ENCODE peak calls at places on chromosome X, in eight cellular contexts. G is GM12891, I is HepG2, J is transverse colon, Z is GM23338, C is breast epithelium, X is Panc1, E is GM12892. V is an unnamed sample.

GRCh38 chrX:22164770-22165388 is 107.8 kb upstream of the CBLL2 start:
- DNase-seq in G (no peak), I (no peak), J (no peak), Z (no peak), C (no peak), X (no peak), E (no peak), V (no peak)

GRCh38 chrX:112512509-112512908 is 167.2 kb downstream of the LHFPL1 start:
- DNase-seq in G (no peak), I (no peak), J (no peak), Z (peak), C (no peak), X (no peak), E (no peak), V (no peak)

GRCh38 chrX:103845165-103845653 is 13.2 kb upstream of the RAB9B start:
- DNase-seq in G (no peak), I (peak), J (peak), Z (peak), C (peak), X (peak), E (no peak), V (no peak)

GRCh38 chrX:48598645-48599044 is 1.4 kb downstream of the WDR13 start:
- DNase-seq in G (no peak), I (no peak), J (no peak), Z (no peak), C (no peak), X (no peak), E (no peak), V (peak)

GRCh38 chrX:106243376-106243775 is 75.3 kb downstream of the PWWP3B start:
- DNase-seq in G (no peak), I (no peak), J (no peak), Z (no peak), C (no peak), X (no peak), E (no peak), V (no peak)

GRCh38 chrX:31436424-31436823 is 364.6 kb upstream of the FTHL17 start:
- DNase-seq in G (no peak), I (no peak), J (no peak), Z (no peak), C (no peak), X (no peak), E (no peak), V (no peak)

GRCh38 chrX:30948626-30949025 is 59.6 kb upstream of the TAB3 start:
- DNase-seq in G (no peak), I (no peak), J (no peak), Z (no peak), C (no peak), X (no peak), E (no peak), V (no peak)

GRCh38 chrX:31550169-31550568 is 478.3 kb upstream of the FTHL17 start:
- DNase-seq in G (no peak), I (no peak), J (no peak), Z (no peak), C (no peak), X (no peak), E (no peak), V (no peak)

GRCh38 chrX:152913915-152914314 is 16.0 kb downstream of the ZNF185 start:
- DNase-seq in G (no peak), I (no peak), J (no peak), Z (no peak), C (no peak), X (no peak), E (no peak), V (no peak)

DNA sequence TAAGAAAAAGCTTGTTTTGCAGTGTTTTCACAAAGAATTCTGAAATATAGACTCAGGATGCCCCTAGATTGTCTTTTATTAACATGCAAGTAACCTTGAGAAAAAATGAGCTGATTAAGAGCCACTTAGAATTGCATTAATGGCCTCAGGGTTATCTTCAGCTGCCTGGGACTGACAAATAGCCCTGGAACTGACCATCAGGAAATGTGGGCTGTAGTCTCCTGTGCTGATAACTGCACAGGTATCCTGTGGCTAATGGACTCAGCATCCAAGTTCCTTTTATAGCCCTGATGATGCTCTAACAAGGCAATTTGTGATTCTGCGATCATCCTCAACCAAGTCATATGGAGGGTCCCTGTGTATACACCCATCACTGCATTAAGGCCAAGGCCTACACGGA is 17.0 kb downstream of the CA5B start:
- DNase-seq in G (no peak), I (no peak), J (no peak), Z (no peak), C (no peak), X (no peak), E (no peak), V (no peak)
- TF ChIP-seq POLR2AphosphoS5 in G (no peak), I (no peak), J (no peak), Z (no peak), C (no peak), X (no peak), E (no peak), V (no peak)

GRCh38 chrX:150688911-150689451 is 4.2 kb upstream of the MTMR1 start:
- DNase-seq in G (no peak), I (peak), J (no peak), Z (peak), C (no peak), X (peak), E (no peak), V (no peak)
- TF ChIP-seq POLR2AphosphoS5 in G (no peak), I (no peak), J (no peak), Z (no peak), C (no peak), X (no peak), E (no peak), V (no peak)

DNA sequence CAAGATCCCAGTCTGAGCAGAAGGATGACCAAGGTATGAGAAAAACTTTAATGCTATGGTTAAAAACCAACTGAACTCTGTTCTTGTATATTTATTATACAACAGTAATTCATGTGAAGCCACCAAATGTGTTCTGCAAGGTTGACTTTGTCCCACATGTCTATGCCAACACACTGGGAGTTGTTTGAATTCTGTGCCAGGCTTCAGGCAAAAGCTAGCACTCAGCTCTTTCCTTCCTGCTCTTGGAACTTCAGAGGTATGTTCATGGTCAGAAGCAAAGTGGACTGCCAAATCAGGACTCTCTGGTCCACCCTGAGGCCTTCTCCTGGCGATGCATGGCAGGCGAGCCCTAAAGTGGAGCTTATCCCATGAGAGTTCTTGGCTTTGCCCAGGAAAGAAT is 205.6 kb upstream of the AR start:
- DNase-seq in G (no peak), I (no peak), J (no peak), Z (no peak), C (no peak), X (no peak), E (no peak), V (no peak)
- TF ChIP-seq POLR2AphosphoS5 in G (no peak), I (no peak), J (no peak), Z (no peak), C (no peak), X (no peak), E (no peak), V (no peak)

GRCh38 chrX:154735695-154736393 is 15.0 kb downstream of the GAB3 start:
- DNase-seq in G (no peak), I (no peak), J (peak), Z (no peak), C (no peak), X (no peak), E (no peak), V (no peak)
- TF ChIP-seq POLR2AphosphoS5 in G (no peak), I (no peak), J (peak), Z (no peak), C (no peak), X (no peak), E (no peak), V (no peak)

DNA sequence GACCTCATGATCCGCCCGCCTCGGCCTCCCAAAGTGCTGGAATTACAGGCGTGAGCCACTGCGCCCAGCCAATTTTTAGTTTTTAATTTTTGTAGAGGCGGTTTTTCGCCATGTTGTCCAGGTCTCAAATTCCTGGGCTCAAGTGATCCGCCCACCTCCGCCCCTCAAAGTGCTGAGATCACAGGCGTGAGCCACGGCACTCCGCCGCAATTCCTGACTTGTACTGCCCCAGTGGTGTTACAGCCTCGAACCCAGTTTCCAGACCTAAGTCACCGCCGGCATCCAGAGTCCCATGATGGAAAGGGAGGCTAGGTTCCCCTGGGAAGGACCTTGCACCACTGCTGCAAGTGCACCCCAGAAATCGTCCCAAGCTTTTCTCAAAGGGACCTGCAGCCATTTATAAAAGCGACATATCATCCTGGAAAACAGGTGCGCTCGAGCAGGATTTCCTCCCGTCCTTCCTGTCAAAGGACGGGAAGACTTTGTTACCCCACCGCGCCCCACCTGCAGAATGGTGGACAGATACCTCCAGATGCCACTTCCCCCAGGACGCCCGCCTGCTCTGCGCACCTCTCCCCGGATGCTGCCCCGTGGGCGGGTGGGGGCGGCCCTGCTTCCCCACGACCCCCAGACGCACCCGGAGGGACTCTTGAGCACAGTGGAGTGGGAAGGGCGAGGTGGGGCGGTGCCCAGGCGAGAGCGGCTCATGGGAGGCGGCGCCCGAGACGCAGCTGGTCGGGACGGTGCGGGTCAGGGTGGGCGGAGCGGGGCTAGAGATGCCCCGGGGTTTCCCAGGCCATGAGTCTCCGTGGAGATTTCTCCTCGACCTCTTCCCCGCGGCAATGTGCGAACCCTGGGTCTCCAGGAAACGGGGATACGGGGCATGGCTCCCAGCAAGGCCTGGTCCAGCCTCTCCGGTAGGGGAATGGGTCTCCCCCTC is 959 bp upstream of the RPL10 start:
- DNase-seq in G (peak), I (peak), J (peak), Z (peak), C (peak), X (no peak), E (peak), V (peak)
- TF ChIP-seq POLR2AphosphoS5 in G (no peak), I (peak), J (peak), Z (peak), C (no peak), X (no peak), E (no peak), V (peak)

DNA sequence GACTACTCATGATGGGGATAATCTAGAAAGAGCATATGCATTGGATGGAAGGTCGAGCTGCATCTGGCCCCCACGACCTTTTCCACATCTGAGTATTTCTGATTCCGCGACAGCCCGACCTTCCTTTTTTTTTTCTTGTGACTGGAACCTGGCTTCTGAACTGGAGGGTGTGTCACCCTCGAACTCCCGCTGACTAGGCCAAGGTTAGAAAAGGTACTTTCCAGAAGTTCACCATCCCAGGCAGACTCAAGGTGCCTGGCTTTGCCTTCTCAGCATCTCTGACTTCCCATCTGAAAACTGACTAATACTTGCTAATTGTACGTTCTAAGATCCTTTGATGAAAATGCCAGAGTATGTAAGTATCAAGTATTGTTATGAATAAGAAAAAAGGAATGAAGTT is 49.3 kb upstream of the CD40LG start:
- DNase-seq in G (no peak), I (no peak), J (no peak), Z (no peak), C (no peak), X (no peak), E (no peak), V (no peak)
- TF ChIP-seq POLR2AphosphoS5 in G (no peak), I (no peak), J (no peak), Z (no peak), C (no peak), X (no peak), E (no peak), V (no peak)

V was measured in spleen.